ENCODE peak calls at places on chromosome 10, in five cellular contexts. One of them, this sample, is unnamed. For H3K27me3, the result is how much of the 10 kb centered on the place peaks cover.

GRCh38 chr10:45000138-45000763 is 472 bp upstream of the ZNF22 start:
- DNase-seq in CD8-positive, alpha-beta T cell: no peak
- DNase-seq in IMR-90: peak
- DNase-seq in pancreas: no peak
- DNase-seq in heart right ventricle: peak
- DNase-seq in this sample: no peak

GRCh38 chr10:70954777-70955176 is 66.4 kb upstream of the PCBD1 start:
- DNase-seq in CD8-positive, alpha-beta T cell: no peak
- DNase-seq in heart right ventricle: no peak
- DNase-seq in pancreas: no peak
- DNase-seq in IMR-90: no peak
- DNase-seq in this sample: no peak

GRCh38 chr10:11719496-11719895 is 22.7 kb upstream of the ECHDC3 start:
- DNase-seq in IMR-90: no peak
- DNase-seq in pancreas: no peak
- DNase-seq in CD8-positive, alpha-beta T cell: no peak
- DNase-seq in heart right ventricle: no peak
- DNase-seq in this sample: no peak

GRCh38 chr10:84860855-84861254 is 532.5 kb downstream of the CCSER2 start:
- DNase-seq in heart right ventricle: no peak
- DNase-seq in pancreas: no peak
- DNase-seq in IMR-90: no peak
- DNase-seq in CD8-positive, alpha-beta T cell: no peak
- DNase-seq in this sample: no peak

GRCh38 chr10:13049774-13050420 is 48.4 kb upstream of the CCDC3 start:
- DNase-seq in CD8-positive, alpha-beta T cell: no peak
- DNase-seq in IMR-90: no peak
- DNase-seq in heart right ventricle: no peak
- DNase-seq in pancreas: no peak
- DNase-seq in this sample: no peak

GRCh38 chr10:54607983-54608382 is 193.0 kb downstream of the PCDH15 start:
- DNase-seq in IMR-90: no peak
- DNase-seq in pancreas: no peak
- DNase-seq in CD8-positive, alpha-beta T cell: no peak
- DNase-seq in heart right ventricle: no peak
- DNase-seq in this sample: no peak

GRCh38 chr10:77974396-77975074 is 48.0 kb upstream of the DLG5 start:
- DNase-seq in heart right ventricle: no peak
- DNase-seq in pancreas: no peak
- DNase-seq in CD8-positive, alpha-beta T cell: no peak
- DNase-seq in IMR-90: peak
- DNase-seq in this sample: no peak

GRCh38 chr10:131732631-131733127 is 168.1 kb upstream of the PPP2R2D start:
- DNase-seq in CD8-positive, alpha-beta T cell: no peak
- DNase-seq in heart right ventricle: no peak
- DNase-seq in IMR-90: no peak
- DNase-seq in pancreas: no peak
- DNase-seq in this sample: no peak

GRCh38 chr10:30415613-30416012 is 18.4 kb upstream of the MAP3K8 start:
- DNase-seq in IMR-90: no peak
- DNase-seq in heart right ventricle: no peak
- DNase-seq in CD8-positive, alpha-beta T cell: no peak
- DNase-seq in pancreas: no peak
- DNase-seq in this sample: peak

GRCh38 chr10:43782814-43783213 is 134.1 kb upstream of the ZNF32 start:
- DNase-seq in heart right ventricle: no peak
- DNase-seq in IMR-90: no peak
- DNase-seq in pancreas: no peak
- DNase-seq in CD8-positive, alpha-beta T cell: no peak
- DNase-seq in this sample: no peak

GRCh38 chr10:43790147-43790546 is 141.5 kb upstream of the ZNF32 start:
- DNase-seq in heart right ventricle: no peak
- DNase-seq in pancreas: no peak
- DNase-seq in CD8-positive, alpha-beta T cell: no peak
- DNase-seq in IMR-90: no peak
- DNase-seq in this sample: no peak

GRCh38 chr10:43781480-43782361 is 133.0 kb upstream of the ZNF32 start:
- DNase-seq in IMR-90: peak
- DNase-seq in pancreas: peak
- DNase-seq in heart right ventricle: no peak
- DNase-seq in CD8-positive, alpha-beta T cell: peak
- DNase-seq in this sample: peak

DNA sequence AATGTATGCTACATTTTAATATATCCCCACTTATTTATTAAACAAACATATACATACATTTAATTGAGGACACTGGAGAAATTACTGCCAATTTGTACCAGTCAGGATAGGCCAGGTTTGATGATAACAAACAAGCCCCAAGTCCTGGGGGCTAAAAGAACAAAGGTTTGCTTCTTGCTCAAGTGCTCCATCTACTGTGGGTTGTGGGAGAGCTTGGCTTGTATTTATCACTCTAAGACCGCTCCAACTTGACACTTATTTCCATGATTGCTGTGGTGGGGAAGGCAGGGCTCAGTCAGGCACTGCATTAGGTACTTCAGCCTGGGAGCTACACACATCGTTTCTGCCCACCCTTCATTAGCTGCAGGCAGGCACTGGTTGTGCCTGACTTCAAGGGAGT is 136.6 kb upstream of the ZNF32 start:
- DNase-seq in CD8-positive, alpha-beta T cell: no peak
- DNase-seq in IMR-90: no peak
- DNase-seq in pancreas: no peak
- DNase-seq in heart right ventricle: no peak
- DNase-seq in this sample: no peak
- TF ChIP-seq CTCF in CD8-positive, alpha-beta T cell: no peak
- TF ChIP-seq CTCF in IMR-90: no peak
- TF ChIP-seq CTCF in pancreas: no peak
- TF ChIP-seq CTCF in heart right ventricle: no peak
- TF ChIP-seq CTCF in this sample: peak

GRCh38 chr10:100790761-100791208 is 45.4 kb downstream of the PAX2 start:
- DNase-seq in heart right ventricle: no peak
- DNase-seq in CD8-positive, alpha-beta T cell: no peak
- DNase-seq in IMR-90: no peak
- DNase-seq in pancreas: no peak
- DNase-seq in this sample: no peak

GRCh38 chr10:100793055-100793454 is 47.7 kb downstream of the PAX2 start:
- DNase-seq in pancreas: no peak
- DNase-seq in heart right ventricle: no peak
- DNase-seq in CD8-positive, alpha-beta T cell: no peak
- DNase-seq in IMR-90: no peak
- DNase-seq in this sample: no peak

GRCh38 chr10:100788027-100788900 is 42.9 kb downstream of the PAX2 start:
- DNase-seq in pancreas: no peak
- DNase-seq in heart right ventricle: no peak
- DNase-seq in CD8-positive, alpha-beta T cell: no peak
- DNase-seq in IMR-90: no peak
- DNase-seq in this sample: no peak

GRCh38 chr10:100791254-100792058 is 46.1 kb downstream of the PAX2 start:
- DNase-seq in heart right ventricle: no peak
- DNase-seq in IMR-90: no peak
- DNase-seq in CD8-positive, alpha-beta T cell: no peak
- DNase-seq in pancreas: no peak
- DNase-seq in this sample: no peak

DNA sequence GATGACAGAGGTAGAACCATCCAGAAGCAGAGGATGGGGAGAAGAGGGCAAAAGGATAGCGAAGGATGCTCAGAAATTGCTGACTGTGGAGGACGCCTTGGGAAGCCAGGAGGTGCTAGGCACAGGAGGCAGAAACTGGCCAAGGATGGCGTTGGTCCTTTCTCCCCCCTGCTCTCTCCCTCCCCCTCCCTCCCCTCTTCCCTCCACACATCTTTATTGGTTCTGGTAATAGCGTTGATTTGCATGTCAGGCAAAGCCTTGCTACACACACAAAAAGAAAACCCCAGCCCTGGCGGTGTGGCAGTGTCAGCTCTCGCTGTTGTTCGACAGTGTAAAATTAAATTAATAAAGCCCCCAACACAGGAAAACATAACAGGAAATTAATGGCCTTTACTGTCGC is 47.2 kb downstream of the PAX2 start:
- DNase-seq in pancreas: no peak
- DNase-seq in CD8-positive, alpha-beta T cell: no peak
- DNase-seq in heart right ventricle: no peak
- DNase-seq in IMR-90: no peak
- DNase-seq in this sample: no peak
- H3K27me3 ChIP-seq in pancreas: under half
- H3K27me3 ChIP-seq in CD8-positive, alpha-beta T cell: under half
- H3K27me3 ChIP-seq in heart right ventricle: half or more
- H3K27me3 ChIP-seq in IMR-90: under half
- H3K27me3 ChIP-seq in this sample: under half

GRCh38 chr10:32142646-32143045 is 86.4 kb upstream of the KIF5B start:
- DNase-seq in heart right ventricle: no peak
- DNase-seq in IMR-90: peak
- DNase-seq in pancreas: no peak
- DNase-seq in CD8-positive, alpha-beta T cell: no peak
- DNase-seq in this sample: no peak

GRCh38 chr10:32143302-32143847 is 87.2 kb upstream of the KIF5B start:
- DNase-seq in IMR-90: no peak
- DNase-seq in CD8-positive, alpha-beta T cell: no peak
- DNase-seq in pancreas: no peak
- DNase-seq in heart right ventricle: no peak
- DNase-seq in this sample: no peak

GRCh38 chr10:32141018-32141807 is 85.0 kb upstream of the KIF5B start:
- DNase-seq in pancreas: peak
- DNase-seq in heart right ventricle: peak
- DNase-seq in IMR-90: peak
- DNase-seq in CD8-positive, alpha-beta T cell: no peak
- DNase-seq in this sample: no peak

GRCh38 chr10:32140403-32140802 is 84.2 kb upstream of the KIF5B start:
- DNase-seq in IMR-90: no peak
- DNase-seq in CD8-positive, alpha-beta T cell: no peak
- DNase-seq in pancreas: no peak
- DNase-seq in heart right ventricle: no peak
- DNase-seq in this sample: no peak

DNA sequence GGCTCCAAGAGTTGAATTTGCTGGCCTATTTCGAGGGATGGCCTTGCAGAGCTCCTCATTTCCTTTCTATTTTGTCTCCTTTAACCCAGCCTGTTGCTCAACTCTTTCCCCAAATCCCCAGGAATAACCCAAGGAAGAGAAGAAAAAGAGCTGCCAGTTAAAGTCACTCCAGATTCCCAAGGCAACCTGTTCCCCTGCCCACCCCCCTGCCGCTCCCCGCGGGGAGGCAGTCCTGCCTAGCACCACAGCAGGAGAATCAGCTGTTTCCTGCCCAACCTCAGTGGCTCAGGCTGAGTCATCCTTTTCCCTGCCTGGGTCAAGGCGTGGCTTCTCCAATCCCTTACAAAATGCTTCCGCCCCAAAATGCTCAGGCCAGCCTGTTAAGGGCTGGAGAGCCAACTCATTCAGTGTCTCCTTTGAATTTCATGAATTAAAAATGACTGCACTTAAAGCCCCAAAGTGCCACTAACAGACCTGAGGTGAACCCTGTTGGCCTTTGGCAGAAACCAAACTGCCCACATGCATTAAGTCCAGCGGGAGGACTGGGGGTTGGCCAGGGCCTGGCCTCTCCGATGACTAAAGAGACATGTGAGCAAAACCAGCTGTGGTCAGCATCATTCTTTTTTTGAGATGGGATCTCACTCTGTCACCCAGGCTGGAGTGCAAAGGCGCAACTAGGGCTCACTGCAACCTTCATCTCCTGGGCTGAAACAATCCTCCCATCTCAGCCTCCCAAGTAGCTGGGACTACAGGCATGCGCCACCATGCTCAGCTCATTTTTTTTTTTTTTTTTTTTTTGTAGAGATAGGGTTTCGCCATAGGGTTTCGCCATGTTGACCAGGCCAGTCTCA is 83.2 kb upstream of the KIF5B start:
- DNase-seq in pancreas: peak
- DNase-seq in CD8-positive, alpha-beta T cell: no peak
- DNase-seq in IMR-90: peak
- DNase-seq in heart right ventricle: peak
- DNase-seq in this sample: no peak
- TF ChIP-seq CTCF in pancreas: no peak
- TF ChIP-seq CTCF in CD8-positive, alpha-beta T cell: no peak
- TF ChIP-seq CTCF in IMR-90: peak
- TF ChIP-seq CTCF in heart right ventricle: no peak
- TF ChIP-seq CTCF in this sample: no peak

DNA sequence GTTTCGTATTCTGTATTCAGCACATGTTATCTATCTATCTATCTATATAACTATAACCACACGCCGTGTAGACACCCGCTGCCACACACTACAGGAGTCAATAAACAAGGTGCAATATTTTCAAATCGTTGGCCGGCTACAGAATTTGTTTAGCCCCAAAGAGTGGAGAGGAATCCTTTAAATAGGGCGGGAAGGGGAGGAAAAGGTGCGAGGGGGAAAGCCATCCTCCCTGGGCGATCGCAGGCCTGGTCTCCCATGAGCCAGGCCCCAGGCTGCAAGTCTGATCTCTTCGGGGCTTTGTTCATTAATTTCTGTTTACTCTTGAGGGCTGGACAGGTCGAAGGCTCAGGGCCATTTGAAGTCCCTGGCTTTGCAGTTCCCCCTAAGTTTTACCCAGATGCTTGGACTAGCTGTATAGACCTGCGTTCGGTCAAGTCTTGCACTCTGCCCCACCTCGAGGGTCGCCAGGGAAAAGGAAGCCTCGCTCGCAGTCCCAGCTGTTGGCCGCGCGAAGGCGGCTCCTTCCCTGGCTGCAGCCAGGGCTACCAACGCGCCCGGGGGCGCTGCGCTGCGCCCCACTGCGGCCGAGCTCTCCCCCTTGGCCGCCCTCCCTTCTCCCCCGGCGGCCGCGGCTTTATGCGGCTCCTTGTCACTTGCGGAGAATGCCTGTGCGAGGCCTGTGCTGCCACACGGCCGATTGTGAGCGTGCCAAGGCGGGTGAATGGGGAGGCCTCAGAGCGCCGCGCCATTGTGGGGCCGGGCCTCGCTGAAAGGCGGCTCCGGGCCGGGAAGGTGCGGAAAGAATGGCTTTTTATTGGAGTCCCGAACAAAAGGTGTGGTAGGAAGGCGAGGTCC is 3.9 kb downstream of the NKX2-3 start:
- DNase-seq in CD8-positive, alpha-beta T cell: no peak
- DNase-seq in heart right ventricle: no peak
- DNase-seq in IMR-90: no peak
- DNase-seq in pancreas: no peak
- DNase-seq in this sample: no peak
- H3K27me3 ChIP-seq in CD8-positive, alpha-beta T cell: under half
- H3K27me3 ChIP-seq in heart right ventricle: half or more
- H3K27me3 ChIP-seq in IMR-90: half or more
- H3K27me3 ChIP-seq in pancreas: under half
- H3K27me3 ChIP-seq in this sample: under half

GRCh38 chr10:28410420-28411135 is 107.7 kb upstream of the MPP7 start:
- DNase-seq in heart right ventricle: no peak
- DNase-seq in IMR-90: no peak
- DNase-seq in pancreas: no peak
- DNase-seq in CD8-positive, alpha-beta T cell: no peak
- DNase-seq in this sample: no peak
- TF ChIP-seq CTCF in heart right ventricle: no peak
- TF ChIP-seq CTCF in IMR-90: no peak
- TF ChIP-seq CTCF in pancreas: no peak
- TF ChIP-seq CTCF in CD8-positive, alpha-beta T cell: no peak
- TF ChIP-seq CTCF in this sample: no peak